ENCODE peak calls at places on chromosomes 5 and 9, in nine cellular contexts. One of them, this sample, is unnamed.

GRCh38 chr5:57034517-57034916 is 82.6 kb upstream of the MIER3 start:
- DNase-seq in spleen: no peak
- DNase-seq in GM23338: no peak
- DNase-seq in CD8-positive, alpha-beta T cell: no peak
- DNase-seq in neural progenitor cell: no peak
- DNase-seq in left ventricle myocardium inferior: no peak
- DNase-seq in hepatocyte: no peak
- DNase-seq in lung: no peak
- DNase-seq in esophagus squamous epithelium: no peak
- DNase-seq in this sample: no peak

GRCh38 chr5:80782626-80783025 is 127.8 kb upstream of the DHFR start:
- DNase-seq in spleen: no peak
- DNase-seq in GM23338: no peak
- DNase-seq in CD8-positive, alpha-beta T cell: no peak
- DNase-seq in neural progenitor cell: no peak
- DNase-seq in left ventricle myocardium inferior: no peak
- DNase-seq in hepatocyte: no peak
- DNase-seq in lung: no peak
- DNase-seq in esophagus squamous epithelium: no peak
- DNase-seq in this sample: no peak

GRCh38 chr5:150674376-150674821 is 13.3 kb downstream of the MYOZ3 start:
- DNase-seq in spleen: no peak
- DNase-seq in GM23338: no peak
- DNase-seq in CD8-positive, alpha-beta T cell: no peak
- DNase-seq in neural progenitor cell: no peak
- DNase-seq in left ventricle myocardium inferior: peak; percentile 67
- DNase-seq in hepatocyte: no peak
- DNase-seq in lung: no peak
- DNase-seq in esophagus squamous epithelium: no peak
- DNase-seq in this sample: no peak

GRCh38 chr5:173706700-173707099 is 90.2 kb upstream of the BOD1 start:
- DNase-seq in spleen: no peak
- DNase-seq in GM23338: no peak
- DNase-seq in CD8-positive, alpha-beta T cell: no peak
- DNase-seq in neural progenitor cell: no peak
- DNase-seq in left ventricle myocardium inferior: no peak
- DNase-seq in hepatocyte: no peak
- DNase-seq in lung: no peak
- DNase-seq in esophagus squamous epithelium: no peak
- DNase-seq in this sample: no peak

GRCh38 chr5:76014005-76014404 is 69.2 kb upstream of the SV2C start:
- DNase-seq in spleen: no peak
- DNase-seq in GM23338: no peak
- DNase-seq in CD8-positive, alpha-beta T cell: no peak
- DNase-seq in neural progenitor cell: no peak
- DNase-seq in left ventricle myocardium inferior: no peak
- DNase-seq in hepatocyte: no peak
- DNase-seq in lung: no peak
- DNase-seq in esophagus squamous epithelium: no peak
- DNase-seq in this sample: no peak

GRCh38 chr5:10276691-10277090 is 26.6 kb downstream of the CCT5 start:
- DNase-seq in spleen: no peak
- DNase-seq in GM23338: no peak
- DNase-seq in CD8-positive, alpha-beta T cell: no peak
- DNase-seq in neural progenitor cell: no peak
- DNase-seq in left ventricle myocardium inferior: no peak
- DNase-seq in hepatocyte: no peak
- DNase-seq in lung: no peak
- DNase-seq in esophagus squamous epithelium: no peak
- DNase-seq in this sample: no peak

GRCh38 chr9:34991833-34992375 is 2.4 kb downstream of the DNAJB5 start:
- DNase-seq in spleen: no peak
- DNase-seq in GM23338: peak; percentile 61
- DNase-seq in CD8-positive, alpha-beta T cell: no peak
- DNase-seq in neural progenitor cell: peak; percentile 38
- DNase-seq in left ventricle myocardium inferior: peak; percentile 64
- DNase-seq in hepatocyte: peak; percentile 62
- DNase-seq in lung: no peak
- DNase-seq in esophagus squamous epithelium: no peak
- DNase-seq in this sample: no peak

GRCh38 chr5:57642066-57642465 is 159.5 kb upstream of the ACTBL2 start:
- DNase-seq in spleen: no peak
- DNase-seq in GM23338: peak; percentile 11
- DNase-seq in CD8-positive, alpha-beta T cell: no peak
- DNase-seq in neural progenitor cell: no peak
- DNase-seq in left ventricle myocardium inferior: no peak
- DNase-seq in hepatocyte: no peak
- DNase-seq in lung: no peak
- DNase-seq in esophagus squamous epithelium: no peak
- DNase-seq in this sample: no peak

GRCh38 chr9:104279535-104280215 is 185.6 kb downstream of the SMC2 start:
- DNase-seq in spleen: no peak
- DNase-seq in GM23338: no peak
- DNase-seq in CD8-positive, alpha-beta T cell: no peak
- DNase-seq in neural progenitor cell: no peak
- DNase-seq in left ventricle myocardium inferior: no peak
- DNase-seq in hepatocyte: no peak
- DNase-seq in lung: no peak
- DNase-seq in esophagus squamous epithelium: no peak
- DNase-seq in this sample: no peak

GRCh38 chr5:13987843-13988464 is 43.5 kb upstream of the DNAH5 start:
- DNase-seq in spleen: no peak
- DNase-seq in GM23338: peak; percentile 81
- DNase-seq in CD8-positive, alpha-beta T cell: no peak
- DNase-seq in neural progenitor cell: peak; percentile 67
- DNase-seq in left ventricle myocardium inferior: no peak
- DNase-seq in hepatocyte: peak; percentile 67
- DNase-seq in lung: peak; percentile 60
- DNase-seq in esophagus squamous epithelium: no peak
- DNase-seq in this sample: no peak

GRCh38 chr5:126368239-126368812 is 54.9 kb upstream of the GRAMD2B start:
- DNase-seq in spleen: no peak
- DNase-seq in GM23338: peak; percentile 88
- DNase-seq in CD8-positive, alpha-beta T cell: no peak
- DNase-seq in neural progenitor cell: peak; percentile 73
- DNase-seq in left ventricle myocardium inferior: no peak
- DNase-seq in hepatocyte: no peak
- DNase-seq in lung: no peak
- DNase-seq in esophagus squamous epithelium: no peak
- DNase-seq in this sample: no peak

GRCh38 chr9:125492719-125493118 is 214.3 kb downstream of the MAPKAP1 start:
- DNase-seq in spleen: no peak
- DNase-seq in GM23338: no peak
- DNase-seq in CD8-positive, alpha-beta T cell: no peak
- DNase-seq in neural progenitor cell: no peak
- DNase-seq in left ventricle myocardium inferior: no peak
- DNase-seq in hepatocyte: no peak
- DNase-seq in lung: no peak
- DNase-seq in esophagus squamous epithelium: no peak
- DNase-seq in this sample: no peak

GRCh38 chr9:8486095-8486494 is 686.5 kb upstream of the DMAC1 start:
- DNase-seq in spleen: no peak
- DNase-seq in GM23338: peak; percentile 78
- DNase-seq in CD8-positive, alpha-beta T cell: no peak
- DNase-seq in neural progenitor cell: peak; percentile 72
- DNase-seq in left ventricle myocardium inferior: no peak
- DNase-seq in hepatocyte: peak; percentile 25
- DNase-seq in lung: no peak
- DNase-seq in esophagus squamous epithelium: no peak
- DNase-seq in this sample: no peak

GRCh38 chr5:93610581-93611167 is 27.7 kb downstream of the NR2F1 start:
- DNase-seq in spleen: no peak
- DNase-seq in GM23338: peak; percentile 60
- DNase-seq in CD8-positive, alpha-beta T cell: no peak
- DNase-seq in neural progenitor cell: peak; percentile 30
- DNase-seq in left ventricle myocardium inferior: no peak
- DNase-seq in hepatocyte: no peak
- DNase-seq in lung: no peak
- DNase-seq in esophagus squamous epithelium: no peak
- DNase-seq in this sample: no peak

GRCh38 chr9:120374239-120374638 is 205.7 kb downstream of the CDK5RAP2 start:
- DNase-seq in spleen: no peak
- DNase-seq in GM23338: no peak
- DNase-seq in CD8-positive, alpha-beta T cell: no peak
- DNase-seq in neural progenitor cell: no peak
- DNase-seq in left ventricle myocardium inferior: no peak
- DNase-seq in hepatocyte: no peak
- DNase-seq in lung: no peak
- DNase-seq in esophagus squamous epithelium: no peak
- DNase-seq in this sample: no peak

GRCh38 chr5:149428032-149428431 is 48.9 kb upstream of the IL17B start:
- DNase-seq in spleen: no peak
- DNase-seq in GM23338: no peak
- DNase-seq in CD8-positive, alpha-beta T cell: no peak
- DNase-seq in neural progenitor cell: no peak
- DNase-seq in left ventricle myocardium inferior: no peak
- DNase-seq in hepatocyte: no peak
- DNase-seq in lung: no peak
- DNase-seq in esophagus squamous epithelium: no peak
- DNase-seq in this sample: no peak

GRCh38 chr5:173201636-173202265 is 33.3 kb downstream of the NKX2-5 start:
- DNase-seq in spleen: no peak
- DNase-seq in GM23338: no peak
- DNase-seq in CD8-positive, alpha-beta T cell: no peak
- DNase-seq in neural progenitor cell: no peak
- DNase-seq in left ventricle myocardium inferior: no peak
- DNase-seq in hepatocyte: no peak
- DNase-seq in lung: no peak
- DNase-seq in esophagus squamous epithelium: no peak
- DNase-seq in this sample: peak; percentile 32

GRCh38 chr9:69572611-69573010 is 99.6 kb downstream of the APBA1 start:
- DNase-seq in spleen: no peak
- DNase-seq in GM23338: no peak
- DNase-seq in CD8-positive, alpha-beta T cell: no peak
- DNase-seq in neural progenitor cell: no peak
- DNase-seq in left ventricle myocardium inferior: no peak
- DNase-seq in hepatocyte: no peak
- DNase-seq in lung: no peak
- DNase-seq in esophagus squamous epithelium: no peak
- DNase-seq in this sample: no peak

GRCh38 chr9:95067888-95068287 is 249.6 kb downstream of the FANCC start:
- DNase-seq in spleen: no peak
- DNase-seq in GM23338: no peak
- DNase-seq in CD8-positive, alpha-beta T cell: no peak
- DNase-seq in neural progenitor cell: no peak
- DNase-seq in left ventricle myocardium inferior: no peak
- DNase-seq in hepatocyte: no peak
- DNase-seq in lung: no peak
- DNase-seq in esophagus squamous epithelium: no peak
- DNase-seq in this sample: no peak

GRCh38 chr9:84357235-84357634 is 16.7 kb upstream of the SLC28A3 start:
- DNase-seq in spleen: no peak
- DNase-seq in GM23338: no peak
- DNase-seq in CD8-positive, alpha-beta T cell: no peak
- DNase-seq in neural progenitor cell: no peak
- DNase-seq in left ventricle myocardium inferior: no peak
- DNase-seq in hepatocyte: no peak
- DNase-seq in lung: no peak
- DNase-seq in esophagus squamous epithelium: no peak
- DNase-seq in this sample: no peak
- TF ChIP-seq CTCF in spleen: no peak
- TF ChIP-seq CTCF in GM23338: no peak
- TF ChIP-seq CTCF in CD8-positive, alpha-beta T cell: no peak
- TF ChIP-seq CTCF in neural progenitor cell: no peak
- TF ChIP-seq CTCF in left ventricle myocardium inferior: no peak
- TF ChIP-seq CTCF in hepatocyte: no peak
- TF ChIP-seq CTCF in lung: no peak
- TF ChIP-seq CTCF in esophagus squamous epithelium: no peak
- TF ChIP-seq CTCF in this sample: no peak

GRCh38 chr5:136192015-136192525 is 892 bp downstream of the SMIM32 start:
- DNase-seq in spleen: peak; percentile 56
- DNase-seq in GM23338: peak; percentile 54
- DNase-seq in CD8-positive, alpha-beta T cell: no peak
- DNase-seq in neural progenitor cell: peak; percentile 33
- DNase-seq in left ventricle myocardium inferior: no peak
- DNase-seq in hepatocyte: peak; percentile 40
- DNase-seq in lung: no peak
- DNase-seq in esophagus squamous epithelium: no peak
- DNase-seq in this sample: no peak
- H3K4me3 ChIP-seq in spleen: peak overlapping the region; percentile 26
- H3K4me3 ChIP-seq in GM23338: peak overlapping the region; percentile 77
- H3K4me3 ChIP-seq in CD8-positive, alpha-beta T cell: no peak overlapping the region
- H3K4me3 ChIP-seq in neural progenitor cell: peak overlapping the region; percentile 78
- H3K4me3 ChIP-seq in left ventricle myocardium inferior: peak overlapping the region; percentile 68
- H3K4me3 ChIP-seq in hepatocyte: peak overlapping the region; percentile 42
- H3K4me3 ChIP-seq in lung: no peak overlapping the region
- H3K4me3 ChIP-seq in esophagus squamous epithelium: peak overlapping the region; percentile 57
- H3K4me3 ChIP-seq in this sample: no peak overlapping the region

GRCh38 chr5:1404062-1404461 is 41.2 kb downstream of the SLC6A3 start:
- DNase-seq in spleen: peak; percentile 62
- DNase-seq in GM23338: no peak
- DNase-seq in CD8-positive, alpha-beta T cell: no peak
- DNase-seq in neural progenitor cell: no peak
- DNase-seq in left ventricle myocardium inferior: peak; percentile 1
- DNase-seq in hepatocyte: no peak
- DNase-seq in lung: no peak
- DNase-seq in esophagus squamous epithelium: no peak
- DNase-seq in this sample: no peak

GRCh38 chr5:1405121-1405520 is 40.1 kb downstream of the SLC6A3 start:
- DNase-seq in spleen: peak; percentile 58
- DNase-seq in GM23338: no peak
- DNase-seq in CD8-positive, alpha-beta T cell: no peak
- DNase-seq in neural progenitor cell: no peak
- DNase-seq in left ventricle myocardium inferior: peak; percentile 3
- DNase-seq in hepatocyte: no peak
- DNase-seq in lung: no peak
- DNase-seq in esophagus squamous epithelium: no peak
- DNase-seq in this sample: no peak

GRCh38 chr5:1400936-1401335 is 44.3 kb downstream of the SLC6A3 start:
- DNase-seq in spleen: no peak
- DNase-seq in GM23338: no peak
- DNase-seq in CD8-positive, alpha-beta T cell: no peak
- DNase-seq in neural progenitor cell: no peak
- DNase-seq in left ventricle myocardium inferior: peak; percentile 4
- DNase-seq in hepatocyte: no peak
- DNase-seq in lung: no peak
- DNase-seq in esophagus squamous epithelium: no peak
- DNase-seq in this sample: no peak

GRCh38 chr5:1401681-1402096 is 43.6 kb downstream of the SLC6A3 start:
- DNase-seq in spleen: no peak
- DNase-seq in GM23338: no peak
- DNase-seq in CD8-positive, alpha-beta T cell: no peak
- DNase-seq in neural progenitor cell: peak; percentile 16
- DNase-seq in left ventricle myocardium inferior: peak; percentile 11
- DNase-seq in hepatocyte: no peak
- DNase-seq in lung: no peak
- DNase-seq in esophagus squamous epithelium: no peak
- DNase-seq in this sample: no peak

GRCh38 chr5:1402611-1403255 is 42.5 kb downstream of the SLC6A3 start:
- DNase-seq in spleen: peak; percentile 64
- DNase-seq in GM23338: no peak
- DNase-seq in CD8-positive, alpha-beta T cell: no peak
- DNase-seq in neural progenitor cell: no peak
- DNase-seq in left ventricle myocardium inferior: peak; percentile 5
- DNase-seq in hepatocyte: no peak
- DNase-seq in lung: no peak
- DNase-seq in esophagus squamous epithelium: no peak
- DNase-seq in this sample: no peak
- H3K27me3 ChIP-seq in spleen: no peaks in the 10 kb centered on the region
- H3K27me3 ChIP-seq in GM23338: no peaks in the 10 kb centered on the region
- H3K27me3 ChIP-seq in CD8-positive, alpha-beta T cell: no peaks in the 10 kb centered on the region
- H3K27me3 ChIP-seq in neural progenitor cell: peaks cover 2% of the 10 kb centered on the region
- H3K27me3 ChIP-seq in left ventricle myocardium inferior: peaks cover 87% of the 10 kb centered on the region
- H3K27me3 ChIP-seq in hepatocyte: peaks cover 2% of the 10 kb centered on the region
- H3K27me3 ChIP-seq in lung: no peaks in the 10 kb centered on the region
- H3K27me3 ChIP-seq in esophagus squamous epithelium: no peaks in the 10 kb centered on the region
- H3K27me3 ChIP-seq in this sample: peaks cover 5% of the 10 kb centered on the region

GRCh38 chr5:102152906-102153787 is 142.9 kb downstream of the SLCO4C1 start:
- DNase-seq in spleen: no peak
- DNase-seq in GM23338: peak; percentile 76
- DNase-seq in CD8-positive, alpha-beta T cell: no peak
- DNase-seq in neural progenitor cell: peak; percentile 61
- DNase-seq in left ventricle myocardium inferior: no peak
- DNase-seq in hepatocyte: peak; percentile 58
- DNase-seq in lung: no peak
- DNase-seq in esophagus squamous epithelium: no peak
- DNase-seq in this sample: no peak
- TF ChIP-seq CTCF in spleen: peak; percentile 2
- TF ChIP-seq CTCF in GM23338: peak; percentile 74
- TF ChIP-seq CTCF in CD8-positive, alpha-beta T cell: peak; percentile 36
- TF ChIP-seq CTCF in neural progenitor cell: peak; percentile 74
- TF ChIP-seq CTCF in left ventricle myocardium inferior: peak; percentile 24
- TF ChIP-seq CTCF in hepatocyte: peak; percentile 76
- TF ChIP-seq CTCF in lung: no peak
- TF ChIP-seq CTCF in esophagus squamous epithelium: no peak
- TF ChIP-seq CTCF in this sample: peak; percentile 6

This sample was measured in BJ.